ENCODE peak calls at places on chromosomes 7 and 10, in six cellular contexts. K is mesendoderm, E is spleen, C is astrocyte, V is left ventricle myocardium inferior, Z is small intestine. X is an unnamed sample.

GRCh38 chr10:33335800-33336605 is 1.5 kb upstream of the NRP1 start:
- DNase-seq in E (peak; percentile 82), V (peak; percentile 82), C (peak; percentile 44), K (peak; percentile 50), Z (peak; percentile 87), X (no peak)

GRCh38 chr7:43038229-43038628 is 74.2 kb upstream of the HECW1 start:
- DNase-seq in C (peak; percentile 90), E (no peak), K (no peak), V (no peak), Z (no peak), X (peak; percentile 85)

GRCh38 chr10:13352519-13352918 is 4.4 kb upstream of the SEPHS1 start:
- DNase-seq in E (no peak), C (no peak), V (no peak), K (peak; percentile 72), Z (no peak), X (no peak)

GRCh38 chr10:71512794-71513379 is 116.2 kb downstream of the CDH23 start:
- DNase-seq in V (no peak), E (no peak), Z (no peak), C (peak; percentile 18), K (no peak), X (no peak)

GRCh38 chr7:12403287-12404181 is at the start of gene VWDE:
- DNase-seq in E (peak; percentile 78), Z (peak; percentile 15), C (peak; percentile 31), V (no peak), K (peak; percentile 90), X (no peak)

GRCh38 chr7:151923097-151923876 is 33.0 kb upstream of the GALNTL5 start:
- DNase-seq in C (no peak), Z (no peak), K (no peak), V (no peak), E (peak; percentile 72), X (no peak)

GRCh38 chr10:62237506-62237905 is 31.1 kb downstream of the RTKN2 start:
- DNase-seq in K (no peak), C (no peak), V (no peak), Z (no peak), E (no peak), X (no peak)

GRCh38 chr10:25531662-25532061 is 356.9 kb downstream of the GPR158 start:
- DNase-seq in E (no peak), K (no peak), C (no peak), Z (no peak), V (no peak), X (no peak)

GRCh38 chr10:8088504-8088903 is 34.0 kb downstream of the GATA3 start:
- DNase-seq in V (no peak), E (no peak), Z (no peak), C (no peak), K (no peak), X (no peak)

GRCh38 chr7:134919240-134919641 is 67.1 kb upstream of the AGBL3 start:
- DNase-seq in K (no peak), C (no peak), E (no peak), Z (no peak), V (no peak), X (no peak)

GRCh38 chr7:150686030-150686626 is 622 bp downstream of the GIMAP2 start:
- DNase-seq in E (no peak), V (no peak), K (no peak), Z (peak; percentile 18), C (no peak), X (no peak)

GRCh38 chr7:117178600-117178999 is 144.3 kb downstream of the WNT2 start:
- DNase-seq in V (no peak), K (no peak), E (no peak), C (no peak), Z (no peak), X (no peak)

GRCh38 chr10:42933454-42934340 is 143.2 kb upstream of the RET start:
- DNase-seq in Z (peak; percentile 35), E (peak; percentile 74), C (no peak), K (peak; percentile 57), V (no peak), X (no peak)

GRCh38 chr10:86104611-86105145 is 261.9 kb downstream of the GRID1 start:
- DNase-seq in E (peak; percentile 59), Z (no peak), V (no peak), K (no peak), C (no peak), X (no peak)

GRCh38 chr10:12444981-12445700 is 95.8 kb downstream of the CAMK1D start:
- DNase-seq in K (peak; percentile 79), E (no peak), V (no peak), Z (no peak), C (no peak), X (no peak)

GRCh38 chr7:130365093-130365492 is 15.2 kb upstream of the CPA1 start:
- DNase-seq in Z (no peak), E (peak; percentile 13), K (no peak), C (peak; percentile 79), V (no peak), X (no peak)

GRCh38 chr10:9786101-9786500 is 1231.6 kb upstream of the CELF2 start:
- DNase-seq in V (no peak), K (no peak), C (peak; percentile 73), E (no peak), Z (no peak), X (no peak)

GRCh38 chr7:140625908-140626868 is 14.4 kb downstream of the DENND2A start:
- DNase-seq in K (peak; percentile 98), C (peak; percentile 95), V (peak; percentile 92), Z (no peak), E (no peak), X (peak; percentile 97)

GRCh38 chr10:12177642-12178041 is 18.0 kb downstream of the NUDT5 start:
- DNase-seq in Z (no peak), V (no peak), E (no peak), K (no peak), C (peak; percentile 25), X (no peak)

GRCh38 chr10:50216894-50217293 is 34.4 kb downstream of the ASAH2 start:
- DNase-seq in V (no peak), K (peak; percentile 64), Z (no peak), E (no peak), C (peak; percentile 26), X (no peak)

GRCh38 chr10:10699427-10699826 is 318.2 kb upstream of the CELF2 start:
- DNase-seq in K (peak; percentile 27), E (no peak), Z (no peak), C (no peak), V (no peak), X (no peak)

GRCh38 chr7:20351901-20352300 is 21.2 kb downstream of the ITGB8 start:
- DNase-seq in V (no peak), Z (no peak), C (peak; percentile 73), E (no peak), K (no peak), X (peak; percentile 41)

GRCh38 chr10:32952094-32952493 is 5.9 kb downstream of the ITGB1 start:
- DNase-seq in K (no peak), Z (no peak), V (no peak), C (no peak), E (no peak), X (no peak)

DNA sequence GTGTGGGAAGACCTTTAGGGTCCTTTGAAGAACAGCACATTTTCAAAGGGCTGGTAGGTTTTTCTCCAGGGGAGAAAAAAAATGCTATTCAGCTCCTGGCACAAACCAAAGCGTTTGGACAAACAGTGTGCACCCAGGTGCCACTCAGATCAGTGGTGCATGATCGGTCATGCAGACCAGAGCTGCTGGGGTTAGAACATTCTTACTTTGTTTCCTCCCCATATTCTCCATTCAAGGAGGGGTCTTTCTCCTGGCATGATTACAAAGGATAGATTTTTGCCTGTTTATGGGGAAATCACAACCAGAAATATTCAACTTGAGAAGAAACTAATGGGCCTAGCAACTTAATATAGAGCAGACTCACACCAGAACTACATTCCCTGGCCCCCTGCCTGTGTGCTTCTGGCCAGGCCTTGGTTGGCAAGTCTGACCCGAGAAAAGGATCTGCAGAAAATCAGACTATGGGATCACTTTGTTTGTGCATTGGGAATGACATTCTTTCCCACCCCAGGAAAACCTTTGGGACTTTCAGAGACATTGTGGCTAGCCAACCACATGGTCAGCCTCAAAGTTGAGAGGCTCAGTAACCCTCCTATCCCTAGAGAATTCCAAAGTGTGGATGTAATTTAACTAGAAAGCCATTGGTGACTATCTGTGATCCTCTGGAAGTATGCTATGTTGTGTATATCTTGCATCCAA is 82.3 kb upstream of the FGL2 start:
- DNase-seq in K (peak; percentile 4), V (peak; percentile 40), Z (no peak), E (no peak), C (peak; percentile 11), X (no peak)
- H3K4me3 ChIP-seq in K (no peak overlapping the region), V (no peak overlapping the region), Z (no peak overlapping the region), E (no peak overlapping the region), C (no peak overlapping the region), X (no peak overlapping the region)

GRCh38 chr7:157253850-157254249 is 83.0 kb upstream of the DNAJB6 start:
- DNase-seq in Z (no peak), V (peak; percentile 75), C (no peak), K (no peak), E (no peak), X (no peak)
- H3K36me3 ChIP-seq in Z (peaks cover 7% of the 10 kb centered on the region), V (peaks cover 76% of the 10 kb centered on the region), C (peaks cover 31% of the 10 kb centered on the region), K (peaks cover 13% of the 10 kb centered on the region), E (peaks cover 60% of the 10 kb centered on the region), X (peaks cover 11% of the 10 kb centered on the region)

GRCh38 chr7:77200542-77200941 is 923 bp upstream of the FGL2 start:
- DNase-seq in E (no peak), C (no peak), K (no peak), V (no peak), Z (no peak), X (no peak)

GRCh38 chr7:77197135-77197534 is 2.5 kb downstream of the FGL2 start:
- DNase-seq in E (no peak), K (no peak), Z (peak; percentile 80), V (no peak), C (no peak), X (no peak)

GRCh38 chr7:77199008-77199966 is at the start of gene FGL2:
- DNase-seq in E (peak; percentile 85), Z (peak; percentile 62), K (peak; percentile 40), V (peak; percentile 59), C (peak; percentile 35), X (peak; percentile 6)

GRCh38 chr7:77205706-77206105 is 6.1 kb upstream of the FGL2 start:
- DNase-seq in K (no peak), E (no peak), V (no peak), Z (no peak), C (no peak), X (peak; percentile 8)

DNA sequence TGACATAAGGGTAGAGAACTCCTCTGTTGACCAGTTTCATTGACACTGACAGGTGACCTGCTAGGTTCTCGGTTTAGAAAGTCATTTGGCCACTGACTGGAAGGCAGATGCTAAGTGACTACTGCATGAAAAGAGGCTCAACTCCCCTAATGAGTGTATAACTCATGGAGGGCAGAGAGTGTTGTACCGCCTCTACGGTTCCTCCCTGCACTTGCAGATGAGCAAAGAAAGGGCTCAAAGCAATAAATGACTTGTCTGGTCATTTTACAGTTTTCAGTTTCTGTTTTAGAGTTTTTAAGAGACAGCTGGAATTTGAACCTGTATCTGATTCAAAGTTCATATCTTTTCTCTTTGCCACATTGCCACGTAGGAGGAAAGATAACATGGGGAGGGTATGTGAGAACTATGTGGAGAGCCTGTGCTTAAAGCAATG is 2.9 kb upstream of the FGL2 start:
- DNase-seq in K (no peak), Z (peak; percentile 81), C (no peak), V (no peak), E (no peak), X (no peak)
- H3K4me3 ChIP-seq in K (no peak overlapping the region), Z (no peak overlapping the region), C (no peak overlapping the region), V (no peak overlapping the region), E (no peak overlapping the region), X (no peak overlapping the region)

DNA sequence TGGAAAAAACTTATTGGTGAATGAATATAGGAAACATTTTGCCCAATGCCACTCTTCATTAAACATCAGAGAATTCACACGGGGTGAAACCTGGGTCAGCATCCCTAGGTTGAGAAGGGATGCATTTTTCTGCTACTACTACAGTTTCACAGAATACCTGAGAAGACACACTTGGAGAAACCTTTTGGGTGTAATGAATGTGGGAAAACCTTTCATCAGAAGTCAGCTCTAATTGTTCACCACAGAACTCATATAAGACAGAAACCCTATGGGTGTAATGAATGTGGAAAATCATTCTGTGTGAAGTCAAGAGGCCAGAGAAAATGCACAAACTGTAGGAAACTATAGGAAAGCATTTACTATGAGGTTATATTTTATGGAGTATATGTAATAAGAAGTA is 24.9 kb downstream of the ZNF37A start:
- DNase-seq in K (no peak), Z (no peak), E (no peak), V (no peak), C (no peak), X (no peak)
- H3K36me3 ChIP-seq in K (no peaks in the 10 kb centered on the region), Z (peaks cover 16% of the 10 kb centered on the region), E (peaks cover 42% of the 10 kb centered on the region), V (peaks cover 75% of the 10 kb centered on the region), C (peaks cover 27% of the 10 kb centered on the region), X (peaks cover 8% of the 10 kb centered on the region)

X was measured in BJ.